ENCODE peak calls at places on chromosomes 1 and 21, in six cellular contexts. A is adrenal gland, N is colonic mucosa, E is IMR-90, O is BE2C, J is stomach. V is an unnamed sample.

GRCh38 chr1:5875345-5875910 is 116.8 kb downstream of the NPHP4 start:
- DNase-seq in J (no peak), N (no peak), O (no peak), A (no peak), E (no peak), V (no peak)

GRCh38 chr21:22764222-22764621 is 1766.0 kb downstream of the NCAM2 start:
- DNase-seq in O (no peak), J (no peak), N (no peak), E (no peak), A (no peak), V (no peak)

GRCh38 chr21:35619184-35619583 is 441.1 kb downstream of the SETD4 start:
- DNase-seq in O (no peak), N (no peak), J (no peak), A (no peak), E (peak), V (no peak)

GRCh38 chr1:210531475-210532222 is 202.9 kb downstream of the HHAT start:
- DNase-seq in O (no peak), A (no peak), J (no peak), E (no peak), N (no peak), V (no peak)

GRCh38 chr1:202148391-202148790 is 3.9 kb upstream of the ARL8A start:
- DNase-seq in J (no peak), O (no peak), A (no peak), N (no peak), E (no peak), V (no peak)

GRCh38 chr1:161139765-161140164 is 7.3 kb upstream of the DEDD start:
- DNase-seq in O (peak), E (peak), J (peak), N (peak), A (no peak), V (no peak)

GRCh38 chr1:183635112-183635605 is 424 bp downstream of the ARPC5 start:
- DNase-seq in N (peak), J (peak), E (no peak), A (peak), O (peak), V (no peak)

GRCh38 chr1:107139833-107140702 is 771 bp upstream of the NTNG1 start:
- DNase-seq in J (no peak), A (peak), E (peak), O (peak), N (peak), V (no peak)

GRCh38 chr1:179353546-179353945 is 12.2 kb upstream of the AXDND1 start:
- DNase-seq in N (no peak), A (peak), O (no peak), J (no peak), E (peak), V (no peak)

GRCh38 chr1:116986531-116987255 is 14.9 kb upstream of the CD101 start:
- DNase-seq in J (no peak), E (no peak), A (no peak), O (no peak), N (peak), V (no peak)

GRCh38 chr1:182641561-182641960 is 37.4 kb upstream of the RGS16 start:
- DNase-seq in E (no peak), J (no peak), N (no peak), O (no peak), A (no peak), V (no peak)

GRCh38 chr1:108050134-108050533 is 85.2 kb upstream of the VAV3 start:
- DNase-seq in A (peak), N (no peak), E (no peak), J (no peak), O (no peak), V (no peak)

GRCh38 chr1:203627819-203628184 is 1.2 kb downstream of the ATP2B4 start:
- DNase-seq in A (peak), N (peak), E (no peak), J (peak), O (no peak), V (no peak)

GRCh38 chr1:32468791-32469190 is 3.9 kb downstream of the ZBTB8B start:
- DNase-seq in O (no peak), A (no peak), N (no peak), E (no peak), J (no peak), V (no peak)

GRCh38 chr1:63304410-63304809 is 18.0 kb upstream of the FOXD3 start:
- DNase-seq in O (no peak), J (no peak), N (no peak), A (no peak), E (no peak), V (no peak)

GRCh38 chr1:63305043-63305442 is 17.3 kb upstream of the FOXD3 start:
- DNase-seq in A (no peak), E (no peak), J (no peak), O (no peak), N (no peak), V (no peak)

GRCh38 chr1:63294797-63295594 is 27.4 kb upstream of the FOXD3 start:
- DNase-seq in E (no peak), A (no peak), N (no peak), J (no peak), O (no peak), V (no peak)

DNA sequence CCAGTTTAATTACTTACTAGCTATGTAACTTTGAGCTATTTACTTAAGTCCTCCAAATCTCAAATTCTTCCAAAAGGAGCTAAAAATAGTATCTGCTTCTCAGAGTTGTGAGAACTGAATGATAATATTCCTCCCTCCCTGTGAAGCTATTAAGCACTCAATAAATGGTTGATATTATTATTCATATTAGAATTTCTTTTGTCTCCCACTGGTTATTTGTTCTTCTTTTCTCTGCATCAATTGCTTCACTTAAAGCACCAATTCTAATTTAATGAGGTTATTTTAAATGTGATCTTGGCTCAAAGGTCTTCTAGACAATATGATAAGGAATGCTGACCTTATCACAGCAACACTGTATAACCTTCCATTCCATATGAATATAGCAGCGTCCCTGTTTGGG is 23.0 kb upstream of the FOXD3 start:
- DNase-seq in N (no peak), A (no peak), O (no peak), J (no peak), E (no peak), V (no peak)
- H3K4me3 ChIP-seq in N (no peak), A (no peak), O (no peak), J (no peak), E (no peak), V (no peak)

DNA sequence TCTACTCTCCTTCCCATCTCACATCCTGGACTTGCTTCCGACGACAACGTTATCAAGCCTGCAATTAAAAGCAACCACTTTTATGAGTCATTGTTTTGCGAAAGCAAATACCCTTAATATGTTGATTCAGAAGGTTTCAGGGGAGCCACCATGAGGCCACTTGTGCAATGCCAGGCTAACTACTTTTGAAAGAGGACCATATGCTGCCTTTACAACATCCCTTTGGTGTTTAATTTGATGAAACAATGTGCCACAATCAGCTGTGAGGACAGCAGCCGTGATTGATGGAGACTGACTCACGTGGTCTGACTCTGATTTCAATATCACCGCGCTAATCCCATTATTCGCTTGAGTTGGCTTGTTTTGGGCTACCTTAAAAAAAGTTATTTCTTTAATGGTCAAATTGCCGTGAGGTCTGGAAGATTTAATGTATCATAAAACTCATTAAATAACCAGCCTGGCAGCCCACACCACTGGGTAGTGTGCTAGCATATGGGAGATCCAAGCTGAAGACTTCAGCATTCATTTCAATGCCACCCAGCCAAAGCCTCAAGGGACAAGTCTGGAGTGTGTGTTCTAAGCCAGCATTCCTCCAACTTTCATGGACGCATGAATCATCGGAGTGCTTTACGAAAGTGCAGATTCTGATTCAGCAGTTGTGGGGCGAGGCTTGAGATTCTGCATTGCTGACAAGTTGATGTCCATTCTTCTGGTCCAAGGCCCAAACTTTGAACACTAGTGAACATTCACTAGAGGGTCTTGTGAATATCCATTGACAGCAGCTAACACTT is 73.3 kb upstream of the PAXBP1 start:
- DNase-seq in N (no peak), E (peak), O (no peak), J (no peak), A (peak), V (no peak)
- TF ChIP-seq CTCF in N (no peak), E (no peak), O (peak), J (no peak), A (no peak), V (no peak)

DNA sequence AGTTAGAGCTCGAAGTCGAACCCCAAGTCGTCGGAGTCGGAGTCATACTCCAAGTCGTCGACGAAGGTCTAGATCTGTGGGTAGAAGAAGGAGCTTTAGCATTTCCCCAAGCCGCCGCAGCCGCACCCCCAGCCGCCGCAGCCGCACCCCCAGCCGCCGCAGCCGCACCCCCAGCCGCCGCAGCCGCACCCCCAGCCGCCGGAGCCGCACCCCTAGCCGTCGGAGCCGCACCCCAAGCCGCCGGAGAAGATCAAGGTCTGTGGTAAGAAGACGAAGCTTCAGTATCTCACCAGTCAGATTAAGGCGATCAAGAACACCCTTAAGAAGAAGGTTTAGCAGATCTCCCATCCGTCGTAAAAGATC is 12.1 kb downstream of the SON start:
- DNase-seq in N (no peak), A (no peak), O (no peak), E (no peak), J (no peak), V (no peak)
- H3K4me3 ChIP-seq in N (no peak), A (no peak), O (no peak), E (no peak), J (no peak), V (no peak)

GRCh38 chr1:109193653-109194590 is 19.8 kb upstream of the SARS1 start:
- DNase-seq in O (peak), E (no peak), J (peak), A (peak), N (peak), V (peak)
- TF ChIP-seq CTCF in O (peak), E (peak), J (peak), A (peak), N (peak), V (peak)

V was measured in GM12864.